ENCODE peak calls at places on chromosomes 6 and 20, in ten cellular contexts. Q is NCI-H510A, H is body of pancreas, E is left lung, J is astrocyte of the spinal cord, A is globus pallidus, O is tibial artery, P is astrocyte of the cerebellum, U is NCI-H2107, M is BJ. D is an unnamed sample.

GRCh38 chr20:44495257-44495656 is 19.6 kb downstream of the TTPAL start:
- DNase-seq in Q (no peak), H (no peak), E (no peak), J (peak; percentile 83), A (no peak), O (no peak), P (no peak), U (no peak), M (peak; percentile 42), D (peak; percentile 98)

GRCh38 chr20:40245829-40246228 is 443.2 kb downstream of the MAFB start:
- DNase-seq in Q (no peak), H (no peak), E (no peak), J (no peak), A (no peak), O (no peak), P (no peak), U (no peak), M (no peak), D (no peak)

GRCh38 chr6:159298840-159299239 is 129.6 kb downstream of the FNDC1 start:
- DNase-seq in Q (no peak), H (no peak), E (no peak), J (no peak), A (no peak), O (no peak), P (no peak), U (no peak), M (no peak), D (no peak)

GRCh38 chr20:58213112-58213511 is 15.3 kb downstream of the ANKRD60 start:
- DNase-seq in Q (no peak), H (no peak), E (no peak), J (no peak), A (peak; percentile 75), O (no peak), P (no peak), U (no peak), M (no peak), D (no peak)

GRCh38 chr20:48668451-48668946 is 159.3 kb downstream of the PREX1 start:
- DNase-seq in Q (no peak), H (no peak), E (no peak), J (peak; percentile 23), A (peak; percentile 84), O (no peak), P (no peak), U (no peak), M (no peak), D (no peak)

GRCh38 chr6:91185072-91185471 is 598.2 kb upstream of the MAP3K7 start:
- DNase-seq in Q (no peak), H (no peak), E (no peak), J (no peak), A (no peak), O (no peak), P (no peak), U (no peak), M (no peak), D (no peak)

GRCh38 chr6:167664678-167665445 is 161.8 kb upstream of the AFDN start:
- DNase-seq in Q (peak; percentile 36), H (no peak), E (no peak), J (no peak), A (peak; percentile 74), O (no peak), P (no peak), U (no peak), M (no peak), D (no peak)

GRCh38 chr6:46452312-46452917 is 38.8 kb downstream of the RCAN2 start:
- DNase-seq in Q (no peak), H (no peak), E (no peak), J (no peak), A (no peak), O (no peak), P (no peak), U (no peak), M (no peak), D (no peak)

GRCh38 chr6:166106076-166106686 is 61.5 kb downstream of the TBXT start:
- DNase-seq in Q (peak; percentile 15), H (peak; percentile 72), E (no peak), J (peak; percentile 72), A (peak; percentile 51), O (peak; percentile 68), P (peak; percentile 59), U (peak; percentile 25), M (no peak), D (peak; percentile 42)

GRCh38 chr20:10079964-10080363 is 45.2 kb downstream of the ANKEF1 start:
- DNase-seq in Q (no peak), H (no peak), E (no peak), J (peak; percentile 48), A (no peak), O (no peak), P (no peak), U (no peak), M (peak; percentile 63), D (peak; percentile 74)

GRCh38 chr6:153092082-153093013 is 38.7 kb downstream of the RGS17 start:
- DNase-seq in Q (no peak), H (no peak), E (no peak), J (peak; percentile 92), A (no peak), O (no peak), P (peak; percentile 88), U (peak; percentile 21), M (peak; percentile 47), D (peak; percentile 96)

GRCh38 chr20:57756213-57756612 is 46.4 kb upstream of the PMEPA1 start:
- DNase-seq in Q (no peak), H (no peak), E (peak; percentile 10), J (no peak), A (no peak), O (peak; percentile 5), P (no peak), U (no peak), M (no peak), D (no peak)